ENCODE peak calls at places on chromosomes 16 and 17, in ten cellular contexts. E is heart right ventricle; J is non-pigmented ciliary epithelial cell; Y is BJ; A is NCI-H187; X is stimulated activated CD4-positive, alpha-beta T cell treated with anti-CD3 and anti-CD28 coated beads, TNF-alpha, amount 100 ng/mL, for 4 hours; G is activated naive CD4-positive, alpha-beta T cell; N is fibroblast of lung; F is B cell; T is kidney tubule cell. D is an unnamed sample.

GRCh38 chr17:82193520-82194236 is 19.0 kb downstream of the CCDC57 start:
- DNase-seq in J (no peak), N (no peak), F (no peak), G (no peak), A (no peak), E (no peak), T (no peak), Y (no peak), X (no peak), D (no peak)

GRCh38 chr17:71632328-71632727 is 488.5 kb upstream of the SOX9 start:
- DNase-seq in N (peak; percentile 84), A (no peak), F (no peak), T (peak; percentile 48), E (no peak), G (no peak), J (no peak), X (no peak), Y (no peak), D (no peak)

GRCh38 chr17:2212328-2212981 is 91.1 kb downstream of the SMG6 start:
- DNase-seq in A (no peak), G (no peak), Y (peak; percentile 78), E (no peak), N (peak; percentile 97), T (peak; percentile 97), J (peak; percentile 87), F (no peak), X (no peak), D (no peak)

GRCh38 chr16:65832269-65832668 is 534.2 kb upstream of the CDH5 start:
- DNase-seq in E (no peak), Y (no peak), J (no peak), T (no peak), N (no peak), G (no peak), X (no peak), A (no peak), F (no peak), D (no peak)

GRCh38 chr17:7173687-7174602 is 5.2 kb downstream of the ASGR1 start:
- DNase-seq in J (no peak), F (no peak), T (peak; percentile 20), Y (no peak), N (peak; percentile 27), A (no peak), X (no peak), G (no peak), E (peak; percentile 58), D (peak; percentile 13)

GRCh38 chr17:68738044-68738443 is 136.9 kb upstream of the FAM20A start:
- DNase-seq in E (no peak), N (no peak), Y (no peak), T (no peak), X (no peak), F (no peak), A (no peak), G (no peak), J (no peak), D (no peak)

GRCh38 chr17:56681561-56682266 is 88.2 kb downstream of the NOG start:
- DNase-seq in G (no peak), A (no peak), T (peak; percentile 97), J (peak; percentile 88), X (no peak), Y (peak; percentile 79), E (no peak), N (peak; percentile 99), F (no peak), D (no peak)

GRCh38 chr17:29032067-29032551 is 10.8 kb upstream of the PIPOX start:
- DNase-seq in A (no peak), T (no peak), J (no peak), N (no peak), G (no peak), X (no peak), E (no peak), Y (no peak), F (no peak), D (no peak)

GRCh38 chr16:14500791-14501190 is 129.3 kb downstream of the PARN start:
- DNase-seq in E (no peak), J (no peak), N (peak; percentile 40), T (no peak), A (no peak), Y (no peak), G (no peak), X (no peak), F (no peak), D (no peak)

GRCh38 chr16:53216798-53217197 is 162.0 kb downstream of the CHD9 start:
- DNase-seq in J (no peak), E (no peak), F (no peak), T (no peak), X (no peak), A (no peak), N (no peak), G (no peak), Y (no peak), D (no peak)

GRCh38 chr17:74361613-74362391 is at the start of gene BTBD17:
- DNase-seq in Y (no peak), A (peak; percentile 77), J (no peak), G (no peak), E (peak; percentile 46), X (no peak), F (no peak), T (peak; percentile 46), N (no peak), D (no peak)

GRCh38 chr16:88854306-88855111 is 2.2 kb downstream of the GALNS start:
- DNase-seq in X (no peak), J (no peak), F (peak; percentile 60), T (no peak), Y (no peak), N (no peak), G (no peak), A (no peak), E (no peak), D (peak; percentile 14)

GRCh38 chr17:75153854-75154194 is 488 bp downstream of the JPT1 start:
- DNase-seq in X (no peak), E (no peak), N (no peak), F (no peak), A (no peak), J (no peak), T (no peak), Y (no peak), G (no peak), D (no peak)

GRCh38 chr17:51362818-51363598 is 102.7 kb downstream of the UTP18 start:
- DNase-seq in G (no peak), F (no peak), T (peak; percentile 57), A (no peak), E (no peak), N (no peak), X (no peak), J (no peak), Y (no peak), D (no peak)

GRCh38 chr16:53045554-53046250 is 7.0 kb downstream of the CHD9NB start:
- DNase-seq in E (no peak), F (no peak), N (no peak), T (no peak), X (no peak), A (no peak), Y (no peak), G (no peak), J (no peak), D (no peak)

GRCh38 chr16:86016201-86016965 is 117.4 kb downstream of the IRF8 start:
- DNase-seq in J (peak; percentile 19), Y (no peak), X (peak; percentile 6), G (peak; percentile 9), T (peak; percentile 63), A (no peak), E (peak; percentile 46), N (peak; percentile 46), F (peak; percentile 66), D (no peak)

GRCh38 chr17:64572682-64573154 is 65.9 kb downstream of the CEP95 start:
- DNase-seq in E (no peak), G (no peak), Y (peak; percentile 86), F (no peak), A (no peak), X (no peak), N (peak; percentile 70), T (peak; percentile 63), J (peak; percentile 10), D (no peak)

GRCh38 chr17:67125417-67125816 is 81.1 kb downstream of the CACNG1 start:
- DNase-seq in T (peak; percentile 55), G (no peak), J (no peak), X (no peak), E (no peak), N (peak; percentile 38), Y (no peak), A (no peak), F (no peak), D (no peak)

GRCh38 chr17:17698371-17698770 is 17.1 kb downstream of the RAI1 start:
- DNase-seq in E (no peak), A (no peak), N (no peak), J (no peak), T (no peak), F (no peak), X (no peak), G (no peak), Y (no peak), D (no peak)

GRCh38 chr16:55294947-55295346 is 29.1 kb upstream of the IRX6 start:
- DNase-seq in X (no peak), N (peak; percentile 36), T (peak; percentile 92), Y (no peak), F (no peak), A (no peak), J (no peak), G (no peak), E (peak; percentile 43), D (no peak)

GRCh38 chr17:73609688-73610210 is 34.5 kb downstream of the SDK2 start:
- DNase-seq in F (no peak), G (no peak), J (no peak), N (no peak), E (no peak), T (no peak), X (no peak), Y (no peak), A (no peak), D (no peak)

GRCh38 chr17:17205368-17206148 is 575 bp downstream of the PLD6 start:
- DNase-seq in T (peak; percentile 75), G (peak; percentile 42), F (peak; percentile 56), A (no peak), X (peak; percentile 52), N (peak; percentile 52), J (no peak), Y (no peak), E (peak; percentile 51), D (peak; percentile 53)

GRCh38 chr17:79053251-79053925 is 21.2 kb upstream of the ENGASE start:
- DNase-seq in F (no peak), X (no peak), N (peak; percentile 54), E (no peak), J (no peak), G (no peak), A (no peak), Y (no peak), T (peak; percentile 69), D (no peak)

GRCh38 chr17:43714338-43715149 is 44.0 kb downstream of the SOST start:
- DNase-seq in Y (no peak), T (peak; percentile 99), X (no peak), N (peak; percentile 77), E (no peak), J (no peak), A (no peak), F (no peak), G (no peak), D (no peak)

GRCh38 chr16:11349599-11350276 is 4.5 kb downstream of the RMI2 start:
- DNase-seq in F (no peak), N (peak; percentile 66), A (no peak), G (no peak), J (no peak), Y (peak; percentile 66), E (peak; percentile 54), X (no peak), T (peak; percentile 43), D (no peak)

GRCh38 chr16:30956601-30957455 is 726 bp upstream of the SETD1A start:
- DNase-seq in F (peak; percentile 82), N (peak; percentile 84), T (peak; percentile 93), G (peak; percentile 88), X (peak; percentile 88), E (peak; percentile 87), J (no peak), Y (no peak), A (peak; percentile 42), D (peak; percentile 67)

GRCh38 chr17:59848778-59849177 is 44.0 kb downstream of the TUBD1 start:
- DNase-seq in Y (no peak), E (no peak), X (no peak), G (no peak), A (no peak), T (peak; percentile 54), J (no peak), F (peak; percentile 44), N (peak; percentile 61), D (no peak)

GRCh38 chr16:49756971-49757743 is 98.8 kb downstream of the ZNF423 start:
- DNase-seq in E (no peak), J (peak; percentile 63), Y (no peak), T (peak; percentile 61), N (peak; percentile 91), A (no peak), F (no peak), G (no peak), X (no peak), D (no peak)